ENCODE peak calls at places on chromosome 2, in four cellular contexts. I is neuronal stem cell, P is IMR-90, J is H9. X is an unnamed sample.

GRCh38 chr2:220356076-220356475 is 728.6 kb downstream of the SLC4A3 start:
- DNase-seq in I (no peak), P (peak), J (no peak), X (peak)

GRCh38 chr2:242030858-242031257 is 161.3 kb downstream of the RTP5 start:
- DNase-seq in I (no peak), P (no peak), J (peak), X (no peak)

GRCh38 chr2:36708119-36708741 is 11.7 kb downstream of the VIT start:
- DNase-seq in I (no peak), P (peak), J (no peak), X (no peak)

GRCh38 chr2:172113617-172114016 is 10.9 kb upstream of the DLX2 start:
- DNase-seq in I (peak), P (peak), J (no peak), X (peak)

GRCh38 chr2:24304098-24304497 is 56.2 kb downstream of the ITSN2 start:
- DNase-seq in I (no peak), P (peak), J (no peak), X (no peak)

GRCh38 chr2:159290289-159290907 is 3.9 kb upstream of the WDSUB1 start:
- DNase-seq in I (no peak), P (peak), J (no peak), X (no peak)

GRCh38 chr2:228938629-228939028 is 332.5 kb downstream of the PID1 start:
- DNase-seq in I (no peak), P (no peak), J (no peak), X (no peak)

GRCh38 chr2:102591646-102592045 is 27.7 kb upstream of the SLC9A2 start:
- DNase-seq in I (no peak), P (no peak), J (no peak), X (no peak)

GRCh38 chr2:157528963-157529751 is 85.3 kb upstream of the CYTIP start:
- DNase-seq in I (no peak), P (no peak), J (no peak), X (no peak)

GRCh38 chr2:157523270-157524059 is 79.6 kb upstream of the CYTIP start:
- DNase-seq in I (no peak), P (no peak), J (no peak), X (no peak)

GRCh38 chr2:157526070-157526469 is 82.2 kb upstream of the CYTIP start:
- DNase-seq in I (no peak), P (no peak), J (no peak), X (no peak)
- H3K4ac ChIP-seq in I (no peak), P (no peak), J (no peak), X (no peak)

GRCh38 chr2:7109558-7109935 is 192.3 kb downstream of the RNF144A start:
- DNase-seq in I (no peak), P (no peak), J (no peak), X (no peak)
- H3K4ac ChIP-seq in I (no peak), P (no peak), J (no peak), X (no peak)

GRCh38 chr2:32947076-32947483 is 327 bp downstream of the LTBP1 start:
- DNase-seq in I (peak), P (no peak), J (no peak), X (peak)
- H3K4ac ChIP-seq in I (no peak), P (peak), J (no peak), X (peak)

GRCh38 chr2:27069961-27070618 is 1.4 kb downstream of the OST4 start:
- DNase-seq in I (no peak), P (no peak), J (no peak), X (no peak)

GRCh38 chr2:27071990-27072830 is 756 bp upstream of the OST4 start:
- DNase-seq in I (no peak), P (peak), J (peak), X (peak)

GRCh38 chr2:27069436-27069835 is 2.0 kb downstream of the OST4 start:
- DNase-seq in I (no peak), P (no peak), J (no peak), X (no peak)

GRCh38 chr2:27071277-27071989 is at the start of gene OST4:
- DNase-seq in I (peak), P (peak), J (peak), X (peak)

GRCh38 chr2:27070653-27071276 is 689 bp downstream of the OST4 start:
- DNase-seq in I (no peak), P (no peak), J (no peak), X (no peak)
- H3K4ac ChIP-seq in I (peak), P (peak), J (no peak), X (peak)

GRCh38 chr2:66839551-66840320 is 404.8 kb downstream of the MEIS1 start:
- DNase-seq in I (no peak), P (peak), J (no peak), X (no peak)

GRCh38 chr2:66830881-66831280 is 396.0 kb downstream of the MEIS1 start:
- DNase-seq in I (no peak), P (no peak), J (no peak), X (peak)

GRCh38 chr2:66833036-66833435 is 398.1 kb downstream of the MEIS1 start:
- DNase-seq in I (no peak), P (peak), J (no peak), X (no peak)

GRCh38 chr2:66836851-66837250 is 401.9 kb downstream of the MEIS1 start:
- DNase-seq in I (no peak), P (no peak), J (no peak), X (no peak)

GRCh38 chr2:66834859-66835258 is 399.9 kb downstream of the MEIS1 start:
- DNase-seq in I (no peak), P (no peak), J (no peak), X (no peak)
- H3K4ac ChIP-seq in I (no peak), P (no peak), J (no peak), X (no peak)